ENCODE peak calls at places on chromosome 17, in seven cellular contexts. One of them, this sample, is unnamed.

GRCh38 chr17:32699247-32699646 is 177.7 kb downstream of the MYO1D start:
- DNase-seq in stimulated activated CD4-positive, alpha-beta T cell treated with anti-CD3 and anti-CD28 coated beads, TNF-alpha, amount 100 ng/mL, for 48 hours: no peak
- DNase-seq in activated CD8-positive, alpha-beta T cell treated with anti-CD3 and anti-CD28 coated beads, Interleukin-2, amount 10 ng/mL, durations not matched to agents 7 days and 5 days: no peak
- DNase-seq in stimulated activated CD8-positive, alpha-beta memory T cell treated with anti-CD3 and anti-CD28 coated beads, Interleukin-2, amount 100 ng/mL, for 48 hours: no peak
- DNase-seq in activated naive CD4-positive, alpha-beta T cell treated with Interleukin-2 at 50 U/mL for 16 hours: no peak
- DNase-seq in fibroblast of pulmonary artery: no peak
- DNase-seq in KG1: no peak
- DNase-seq in this sample: no peak

GRCh38 chr17:47850692-47851573 is at the start of gene SP6:
- DNase-seq in fibroblast of pulmonary artery: peak
- DNase-seq in stimulated activated CD4-positive, alpha-beta T cell treated with anti-CD3 and anti-CD28 coated beads, TNF-alpha, amount 100 ng/mL, for 48 hours: peak
- DNase-seq in stimulated activated CD8-positive, alpha-beta memory T cell treated with anti-CD3 and anti-CD28 coated beads, Interleukin-2, amount 100 ng/mL, for 48 hours: peak
- DNase-seq in KG1: no peak
- DNase-seq in activated naive CD4-positive, alpha-beta T cell treated with Interleukin-2 at 50 U/mL for 16 hours: peak
- DNase-seq in activated CD8-positive, alpha-beta T cell treated with anti-CD3 and anti-CD28 coated beads, Interleukin-2, amount 10 ng/mL, durations not matched to agents 7 days and 5 days: peak
- DNase-seq in this sample: no peak

GRCh38 chr17:7043544-7044268 is at the start of gene SLC16A11:
- DNase-seq in activated CD8-positive, alpha-beta T cell treated with anti-CD3 and anti-CD28 coated beads, Interleukin-2, amount 10 ng/mL, durations not matched to agents 7 days and 5 days: no peak
- DNase-seq in fibroblast of pulmonary artery: peak
- DNase-seq in stimulated activated CD4-positive, alpha-beta T cell treated with anti-CD3 and anti-CD28 coated beads, TNF-alpha, amount 100 ng/mL, for 48 hours: no peak
- DNase-seq in activated naive CD4-positive, alpha-beta T cell treated with Interleukin-2 at 50 U/mL for 16 hours: peak
- DNase-seq in stimulated activated CD8-positive, alpha-beta memory T cell treated with anti-CD3 and anti-CD28 coated beads, Interleukin-2, amount 100 ng/mL, for 48 hours: no peak
- DNase-seq in KG1: no peak
- DNase-seq in this sample: no peak

GRCh38 chr17:81230043-81230820 is 7.5 kb upstream of the CEP131 start:
- DNase-seq in fibroblast of pulmonary artery: no peak
- DNase-seq in stimulated activated CD8-positive, alpha-beta memory T cell treated with anti-CD3 and anti-CD28 coated beads, Interleukin-2, amount 100 ng/mL, for 48 hours: no peak
- DNase-seq in activated naive CD4-positive, alpha-beta T cell treated with Interleukin-2 at 50 U/mL for 16 hours: no peak
- DNase-seq in activated CD8-positive, alpha-beta T cell treated with anti-CD3 and anti-CD28 coated beads, Interleukin-2, amount 10 ng/mL, durations not matched to agents 7 days and 5 days: no peak
- DNase-seq in stimulated activated CD4-positive, alpha-beta T cell treated with anti-CD3 and anti-CD28 coated beads, TNF-alpha, amount 100 ng/mL, for 48 hours: no peak
- DNase-seq in KG1: no peak
- DNase-seq in this sample: no peak

GRCh38 chr17:31250229-31250628 is 46.8 kb downstream of the OMG start:
- DNase-seq in fibroblast of pulmonary artery: no peak
- DNase-seq in stimulated activated CD8-positive, alpha-beta memory T cell treated with anti-CD3 and anti-CD28 coated beads, Interleukin-2, amount 100 ng/mL, for 48 hours: no peak
- DNase-seq in KG1: no peak
- DNase-seq in stimulated activated CD4-positive, alpha-beta T cell treated with anti-CD3 and anti-CD28 coated beads, TNF-alpha, amount 100 ng/mL, for 48 hours: no peak
- DNase-seq in activated CD8-positive, alpha-beta T cell treated with anti-CD3 and anti-CD28 coated beads, Interleukin-2, amount 10 ng/mL, durations not matched to agents 7 days and 5 days: no peak
- DNase-seq in activated naive CD4-positive, alpha-beta T cell treated with Interleukin-2 at 50 U/mL for 16 hours: no peak
- DNase-seq in this sample: no peak

GRCh38 chr17:46110219-46110618 is 83.0 kb downstream of the KANSL1 start:
- DNase-seq in fibroblast of pulmonary artery: no peak
- DNase-seq in KG1: no peak
- DNase-seq in activated CD8-positive, alpha-beta T cell treated with anti-CD3 and anti-CD28 coated beads, Interleukin-2, amount 10 ng/mL, durations not matched to agents 7 days and 5 days: no peak
- DNase-seq in stimulated activated CD8-positive, alpha-beta memory T cell treated with anti-CD3 and anti-CD28 coated beads, Interleukin-2, amount 100 ng/mL, for 48 hours: no peak
- DNase-seq in stimulated activated CD4-positive, alpha-beta T cell treated with anti-CD3 and anti-CD28 coated beads, TNF-alpha, amount 100 ng/mL, for 48 hours: no peak
- DNase-seq in activated naive CD4-positive, alpha-beta T cell treated with Interleukin-2 at 50 U/mL for 16 hours: no peak
- DNase-seq in this sample: no peak

GRCh38 chr17:51046527-51047384 is 73.9 kb downstream of the SPAG9 start:
- DNase-seq in fibroblast of pulmonary artery: peak
- DNase-seq in activated naive CD4-positive, alpha-beta T cell treated with Interleukin-2 at 50 U/mL for 16 hours: no peak
- DNase-seq in stimulated activated CD4-positive, alpha-beta T cell treated with anti-CD3 and anti-CD28 coated beads, TNF-alpha, amount 100 ng/mL, for 48 hours: no peak
- DNase-seq in KG1: no peak
- DNase-seq in stimulated activated CD8-positive, alpha-beta memory T cell treated with anti-CD3 and anti-CD28 coated beads, Interleukin-2, amount 100 ng/mL, for 48 hours: no peak
- DNase-seq in activated CD8-positive, alpha-beta T cell treated with anti-CD3 and anti-CD28 coated beads, Interleukin-2, amount 10 ng/mL, durations not matched to agents 7 days and 5 days: no peak
- DNase-seq in this sample: peak

GRCh38 chr17:65584604-65585521 is 23.4 kb upstream of the AXIN2 start:
- DNase-seq in fibroblast of pulmonary artery: no peak
- DNase-seq in activated CD8-positive, alpha-beta T cell treated with anti-CD3 and anti-CD28 coated beads, Interleukin-2, amount 10 ng/mL, durations not matched to agents 7 days and 5 days: no peak
- DNase-seq in stimulated activated CD8-positive, alpha-beta memory T cell treated with anti-CD3 and anti-CD28 coated beads, Interleukin-2, amount 100 ng/mL, for 48 hours: no peak
- DNase-seq in activated naive CD4-positive, alpha-beta T cell treated with Interleukin-2 at 50 U/mL for 16 hours: no peak
- DNase-seq in stimulated activated CD4-positive, alpha-beta T cell treated with anti-CD3 and anti-CD28 coated beads, TNF-alpha, amount 100 ng/mL, for 48 hours: no peak
- DNase-seq in KG1: no peak
- DNase-seq in this sample: no peak

GRCh38 chr17:1495265-1495664 is 2.8 kb upstream of the MYO1C start:
- DNase-seq in activated CD8-positive, alpha-beta T cell treated with anti-CD3 and anti-CD28 coated beads, Interleukin-2, amount 10 ng/mL, durations not matched to agents 7 days and 5 days: no peak
- DNase-seq in stimulated activated CD8-positive, alpha-beta memory T cell treated with anti-CD3 and anti-CD28 coated beads, Interleukin-2, amount 100 ng/mL, for 48 hours: no peak
- DNase-seq in stimulated activated CD4-positive, alpha-beta T cell treated with anti-CD3 and anti-CD28 coated beads, TNF-alpha, amount 100 ng/mL, for 48 hours: no peak
- DNase-seq in KG1: no peak
- DNase-seq in fibroblast of pulmonary artery: peak
- DNase-seq in activated naive CD4-positive, alpha-beta T cell treated with Interleukin-2 at 50 U/mL for 16 hours: no peak
- DNase-seq in this sample: no peak

GRCh38 chr17:229130-229944 is 47.9 kb upstream of the DOC2B start:
- DNase-seq in fibroblast of pulmonary artery: peak
- DNase-seq in stimulated activated CD8-positive, alpha-beta memory T cell treated with anti-CD3 and anti-CD28 coated beads, Interleukin-2, amount 100 ng/mL, for 48 hours: no peak
- DNase-seq in activated CD8-positive, alpha-beta T cell treated with anti-CD3 and anti-CD28 coated beads, Interleukin-2, amount 10 ng/mL, durations not matched to agents 7 days and 5 days: no peak
- DNase-seq in stimulated activated CD4-positive, alpha-beta T cell treated with anti-CD3 and anti-CD28 coated beads, TNF-alpha, amount 100 ng/mL, for 48 hours: no peak
- DNase-seq in activated naive CD4-positive, alpha-beta T cell treated with Interleukin-2 at 50 U/mL for 16 hours: no peak
- DNase-seq in KG1: no peak
- DNase-seq in this sample: no peak

GRCh38 chr17:70242781-70243437 is 73.6 kb downstream of the KCNJ2 start:
- DNase-seq in KG1: no peak
- DNase-seq in fibroblast of pulmonary artery: no peak
- DNase-seq in stimulated activated CD4-positive, alpha-beta T cell treated with anti-CD3 and anti-CD28 coated beads, TNF-alpha, amount 100 ng/mL, for 48 hours: no peak
- DNase-seq in activated naive CD4-positive, alpha-beta T cell treated with Interleukin-2 at 50 U/mL for 16 hours: no peak
- DNase-seq in stimulated activated CD8-positive, alpha-beta memory T cell treated with anti-CD3 and anti-CD28 coated beads, Interleukin-2, amount 100 ng/mL, for 48 hours: no peak
- DNase-seq in activated CD8-positive, alpha-beta T cell treated with anti-CD3 and anti-CD28 coated beads, Interleukin-2, amount 10 ng/mL, durations not matched to agents 7 days and 5 days: no peak
- DNase-seq in this sample: no peak

GRCh38 chr17:2347805-2348685 is 10.7 kb downstream of the SGSM2 start:
- DNase-seq in activated naive CD4-positive, alpha-beta T cell treated with Interleukin-2 at 50 U/mL for 16 hours: no peak
- DNase-seq in fibroblast of pulmonary artery: peak
- DNase-seq in stimulated activated CD8-positive, alpha-beta memory T cell treated with anti-CD3 and anti-CD28 coated beads, Interleukin-2, amount 100 ng/mL, for 48 hours: no peak
- DNase-seq in activated CD8-positive, alpha-beta T cell treated with anti-CD3 and anti-CD28 coated beads, Interleukin-2, amount 10 ng/mL, durations not matched to agents 7 days and 5 days: no peak
- DNase-seq in stimulated activated CD4-positive, alpha-beta T cell treated with anti-CD3 and anti-CD28 coated beads, TNF-alpha, amount 100 ng/mL, for 48 hours: no peak
- DNase-seq in KG1: no peak
- DNase-seq in this sample: no peak

GRCh38 chr17:47694818-47695663 is 1.1 kb downstream of the TBKBP1 start:
- DNase-seq in fibroblast of pulmonary artery: peak
- DNase-seq in KG1: peak
- DNase-seq in activated naive CD4-positive, alpha-beta T cell treated with Interleukin-2 at 50 U/mL for 16 hours: peak
- DNase-seq in stimulated activated CD8-positive, alpha-beta memory T cell treated with anti-CD3 and anti-CD28 coated beads, Interleukin-2, amount 100 ng/mL, for 48 hours: no peak
- DNase-seq in activated CD8-positive, alpha-beta T cell treated with anti-CD3 and anti-CD28 coated beads, Interleukin-2, amount 10 ng/mL, durations not matched to agents 7 days and 5 days: peak
- DNase-seq in stimulated activated CD4-positive, alpha-beta T cell treated with anti-CD3 and anti-CD28 coated beads, TNF-alpha, amount 100 ng/mL, for 48 hours: no peak
- DNase-seq in this sample: no peak

GRCh38 chr17:39196820-39197331 is 593 bp downstream of the CACNB1 start:
- DNase-seq in stimulated activated CD4-positive, alpha-beta T cell treated with anti-CD3 and anti-CD28 coated beads, TNF-alpha, amount 100 ng/mL, for 48 hours: no peak
- DNase-seq in fibroblast of pulmonary artery: no peak
- DNase-seq in stimulated activated CD8-positive, alpha-beta memory T cell treated with anti-CD3 and anti-CD28 coated beads, Interleukin-2, amount 100 ng/mL, for 48 hours: no peak
- DNase-seq in activated naive CD4-positive, alpha-beta T cell treated with Interleukin-2 at 50 U/mL for 16 hours: peak
- DNase-seq in activated CD8-positive, alpha-beta T cell treated with anti-CD3 and anti-CD28 coated beads, Interleukin-2, amount 10 ng/mL, durations not matched to agents 7 days and 5 days: no peak
- DNase-seq in KG1: peak
- DNase-seq in this sample: no peak

GRCh38 chr17:7884581-7885356 is 3.8 kb upstream of the CHD3 start:
- DNase-seq in stimulated activated CD8-positive, alpha-beta memory T cell treated with anti-CD3 and anti-CD28 coated beads, Interleukin-2, amount 100 ng/mL, for 48 hours: peak
- DNase-seq in KG1: no peak
- DNase-seq in fibroblast of pulmonary artery: no peak
- DNase-seq in activated CD8-positive, alpha-beta T cell treated with anti-CD3 and anti-CD28 coated beads, Interleukin-2, amount 10 ng/mL, durations not matched to agents 7 days and 5 days: peak
- DNase-seq in stimulated activated CD4-positive, alpha-beta T cell treated with anti-CD3 and anti-CD28 coated beads, TNF-alpha, amount 100 ng/mL, for 48 hours: no peak
- DNase-seq in activated naive CD4-positive, alpha-beta T cell treated with Interleukin-2 at 50 U/mL for 16 hours: peak
- DNase-seq in this sample: no peak

GRCh38 chr17:32445976-32446375 is 1.7 kb downstream of the PSMD11 start:
- DNase-seq in KG1: no peak
- DNase-seq in stimulated activated CD4-positive, alpha-beta T cell treated with anti-CD3 and anti-CD28 coated beads, TNF-alpha, amount 100 ng/mL, for 48 hours: no peak
- DNase-seq in fibroblast of pulmonary artery: peak
- DNase-seq in activated CD8-positive, alpha-beta T cell treated with anti-CD3 and anti-CD28 coated beads, Interleukin-2, amount 10 ng/mL, durations not matched to agents 7 days and 5 days: no peak
- DNase-seq in stimulated activated CD8-positive, alpha-beta memory T cell treated with anti-CD3 and anti-CD28 coated beads, Interleukin-2, amount 100 ng/mL, for 48 hours: no peak
- DNase-seq in activated naive CD4-positive, alpha-beta T cell treated with Interleukin-2 at 50 U/mL for 16 hours: no peak
- DNase-seq in this sample: no peak

GRCh38 chr17:64025732-64026294 is 5.4 kb upstream of the ICAM2 start:
- DNase-seq in KG1: peak
- DNase-seq in stimulated activated CD8-positive, alpha-beta memory T cell treated with anti-CD3 and anti-CD28 coated beads, Interleukin-2, amount 100 ng/mL, for 48 hours: peak
- DNase-seq in activated CD8-positive, alpha-beta T cell treated with anti-CD3 and anti-CD28 coated beads, Interleukin-2, amount 10 ng/mL, durations not matched to agents 7 days and 5 days: peak
- DNase-seq in activated naive CD4-positive, alpha-beta T cell treated with Interleukin-2 at 50 U/mL for 16 hours: peak
- DNase-seq in stimulated activated CD4-positive, alpha-beta T cell treated with anti-CD3 and anti-CD28 coated beads, TNF-alpha, amount 100 ng/mL, for 48 hours: peak
- DNase-seq in fibroblast of pulmonary artery: peak
- DNase-seq in this sample: no peak

GRCh38 chr17:43650471-43650870 is 11.3 kb downstream of the MEOX1 start:
- DNase-seq in fibroblast of pulmonary artery: no peak
- DNase-seq in activated naive CD4-positive, alpha-beta T cell treated with Interleukin-2 at 50 U/mL for 16 hours: no peak
- DNase-seq in stimulated activated CD8-positive, alpha-beta memory T cell treated with anti-CD3 and anti-CD28 coated beads, Interleukin-2, amount 100 ng/mL, for 48 hours: no peak
- DNase-seq in activated CD8-positive, alpha-beta T cell treated with anti-CD3 and anti-CD28 coated beads, Interleukin-2, amount 10 ng/mL, durations not matched to agents 7 days and 5 days: no peak
- DNase-seq in stimulated activated CD4-positive, alpha-beta T cell treated with anti-CD3 and anti-CD28 coated beads, TNF-alpha, amount 100 ng/mL, for 48 hours: no peak
- DNase-seq in KG1: no peak
- DNase-seq in this sample: no peak

This sample was measured in SK-N-MC.